ENCODE peak calls at places on chromosomes 1 and 21, in ten cellular contexts. I is GM12865, O is mammary epithelial cell, M is cardiac fibroblast, T is NCI-H1436, H is T follicular helper cell, S is KG1, A is heart left ventricle, L is amniotic stem cell, E is EL. P is an unnamed sample.

GRCh38 chr1:22472596-22472995 is 20.9 kb downstream of the ZBTB40 start:
- DNase-seq in I (no peak), O (no peak), M (no peak), T (no peak), H (no peak), S (no peak), A (peak; percentile 37), L (no peak), E (peak; percentile 35), P (no peak)

GRCh38 chr21:14949603-14950002 is 115.2 kb downstream of the NRIP1 start:
- DNase-seq in I (no peak), O (no peak), M (no peak), T (no peak), H (no peak), S (no peak), A (no peak), L (no peak), E (no peak), P (no peak)

GRCh38 chr1:225617479-225617878 is 35.4 kb downstream of the ENAH start:
- DNase-seq in I (no peak), O (no peak), M (no peak), T (no peak), H (no peak), S (no peak), A (no peak), L (no peak), E (peak; percentile 31), P (no peak)

GRCh38 chr1:106396023-106396422 is 660.5 kb upstream of the PRMT6 start:
- DNase-seq in I (no peak), O (no peak), M (no peak), T (no peak), H (no peak), S (no peak), A (no peak), L (no peak), E (no peak), P (no peak)

GRCh38 chr1:162003061-162003824 is 20.4 kb downstream of the OLFML2B start:
- DNase-seq in I (no peak), O (peak; percentile 66), M (peak; percentile 31), T (no peak), H (no peak), S (no peak), A (no peak), L (peak; percentile 77), E (peak; percentile 99), P (no peak)

GRCh38 chr21:38352536-38353219 is 95.9 kb downstream of the KCNJ15 start:
- DNase-seq in I (peak; percentile 49), O (peak; percentile 69), M (peak; percentile 90), T (peak; percentile 43), H (peak; percentile 30), S (peak; percentile 8), A (peak; percentile 51), L (peak; percentile 59), E (peak; percentile 74), P (peak; percentile 3)

GRCh38 chr1:216015116-216015515 is 408.1 kb downstream of the USH2A start:
- DNase-seq in I (no peak), O (no peak), M (no peak), T (no peak), H (no peak), S (no peak), A (no peak), L (no peak), E (no peak), P (no peak)

GRCh38 chr1:227887697-227888403 is 59.9 kb downstream of the WNT9A start:
- DNase-seq in I (no peak), O (no peak), M (no peak), T (no peak), H (peak; percentile 21), S (no peak), A (peak; percentile 77), L (no peak), E (no peak), P (no peak)

GRCh38 chr1:20485527-20486456 is at the start of gene CAMK2N1:
- DNase-seq in I (no peak), O (peak; percentile 79), M (peak; percentile 67), T (peak; percentile 65), H (peak; percentile 47), S (no peak), A (peak; percentile 83), L (no peak), E (peak; percentile 67), P (peak; percentile 36)

GRCh38 chr1:44405804-44406743 is 1.0 kb downstream of the RNF220 start:
- DNase-seq in I (peak; percentile 16), O (no peak), M (peak; percentile 19), T (no peak), H (no peak), S (peak; percentile 54), A (no peak), L (no peak), E (no peak), P (no peak)

GRCh38 chr1:63779338-63779819 is 5.6 kb downstream of the ROR1 start:
- DNase-seq in I (no peak), O (no peak), M (no peak), T (no peak), H (no peak), S (no peak), A (no peak), L (no peak), E (peak; percentile 25), P (no peak)

GRCh38 chr1:110798691-110799256 is 74.2 kb upstream of the CD53 start:
- DNase-seq in I (no peak), O (peak; percentile 14), M (no peak), T (no peak), H (no peak), S (no peak), A (no peak), L (no peak), E (peak; percentile 3), P (no peak)

GRCh38 chr1:67162954-67163353 is 3.3 kb upstream of the IL23R start:
- DNase-seq in I (peak; percentile 72), O (peak; percentile 98), M (peak; percentile 80), T (no peak), H (no peak), S (no peak), A (no peak), L (no peak), E (peak; percentile 47), P (peak; percentile 17)

GRCh38 chr1:10229903-10230302 is 19.5 kb downstream of the KIF1B start:
- DNase-seq in I (no peak), O (no peak), M (no peak), T (no peak), H (no peak), S (no peak), A (no peak), L (no peak), E (no peak), P (no peak)

GRCh38 chr21:31686272-31686913 is 26.9 kb downstream of the SOD1 start:
- DNase-seq in I (no peak), O (no peak), M (no peak), T (no peak), H (no peak), S (no peak), A (no peak), L (no peak), E (no peak), P (no peak)

GRCh38 chr1:240766831-240767230 is 154.9 kb upstream of the GREM2 start:
- DNase-seq in I (no peak), O (no peak), M (peak; percentile 22), T (no peak), H (no peak), S (no peak), A (no peak), L (no peak), E (peak; percentile 61), P (no peak)

P was measured in effector memory CD4-positive, alpha-beta T cell.